ENCODE peak calls at places on chromosome 21, in five cellular contexts. U is breast epithelium, T is HAP-1, Z is T-helper 17 cell, H is SJCRH30. I is an unnamed sample.
A peak's percentile ranks its signal among the peaks of the same experiment; 100 is the strongest.

GRCh38 chr21:31236528-31236927 is 107.5 kb downstream of the TIAM1 start:
- DNase-seq in U (no peak), T (no peak), Z (no peak), H (peak; percentile 19), I (no peak)

GRCh38 chr21:46157987-46158451 is 2.6 kb upstream of the FTCD start:
- DNase-seq in U (no peak), T (no peak), Z (no peak), H (no peak), I (peak; percentile 42)

GRCh38 chr21:42255825-42256224 is 36.9 kb downstream of the ABCG1 start:
- DNase-seq in U (no peak), T (no peak), Z (no peak), H (no peak), I (no peak)

GRCh38 chr21:33968082-33968997 is 52.7 kb upstream of the ATP5PO start:
- DNase-seq in U (no peak), T (no peak), Z (no peak), H (peak; percentile 67), I (no peak)

GRCh38 chr21:42798106-42798505 is 81.2 kb downstream of the WDR4 start:
- DNase-seq in U (no peak), T (no peak), Z (no peak), H (no peak), I (no peak)

GRCh38 chr21:41470054-41470453 is 37.9 kb downstream of the TMPRSS2 start:
- DNase-seq in U (no peak), T (no peak), Z (no peak), H (no peak), I (no peak)

GRCh38 chr21:33541105-33541711 is 709 bp downstream of the GART start:
- DNase-seq in U (no peak), T (no peak), Z (no peak), H (peak; percentile 47), I (no peak)

GRCh38 chr21:25501996-25502665 is 105.2 kb downstream of the MRPL39 start:
- DNase-seq in U (no peak), T (no peak), Z (no peak), H (peak; percentile 29), I (no peak)

GRCh38 chr21:36804867-36805611 is 106.1 kb downstream of the SIM2 start:
- DNase-seq in U (no peak), T (no peak), Z (no peak), H (no peak), I (peak; percentile 40)

GRCh38 chr21:45336870-45337269 is 49.2 kb upstream of the POFUT2 start:
- DNase-seq in U (no peak), T (no peak), Z (no peak), H (no peak), I (no peak)

GRCh38 chr21:45536301-45537081 is 5.7 kb downstream of the SLC19A1 start:
- DNase-seq in U (peak; percentile 35), T (no peak), Z (no peak), H (no peak), I (peak; percentile 46)

GRCh38 chr21:30839304-30839703 is 9.7 kb upstream of the KRTAP7-1 start:
- DNase-seq in U (no peak), T (no peak), Z (no peak), H (peak; percentile 51), I (no peak)

GRCh38 chr21:31222142-31222541 is 121.9 kb downstream of the TIAM1 start:
- DNase-seq in U (no peak), T (no peak), Z (no peak), H (no peak), I (no peak)

GRCh38 chr21:39863111-39863510 is 4.1 kb upstream of the PCP4 start:
- DNase-seq in U (no peak), T (no peak), Z (no peak), H (peak; percentile 87), I (no peak)

I was measured in left lobe of liver.